ENCODE peak calls at places on chromosomes 1 and 21, in seven cellular contexts. D, I, J, G, W, T and A are unnamed samples.

GRCh38 chr1:24392982-24393645 is 20.5 kb downstream of the STPG1 start:
- ATAC-seq in D (peak), I (peak), J (peak), G (no peak), W (no peak), T (no peak), A (no peak)

GRCh38 chr1:34792868-34793727 is at the start of gene GJA4:
- ATAC-seq in D (no peak), I (no peak), J (no peak), G (no peak), W (no peak), T (no peak), A (no peak)

GRCh38 chr1:197171531-197171930 is 25.1 kb upstream of the ASPM start:
- ATAC-seq in D (no peak), I (no peak), J (no peak), G (no peak), W (no peak), T (no peak), A (no peak)

GRCh38 chr1:83593073-83593472 is 405.9 kb downstream of the TTLL7 start:
- ATAC-seq in D (no peak), I (no peak), J (no peak), G (no peak), W (no peak), T (no peak), A (no peak)

GRCh38 chr1:208988811-208989222 is 594.7 kb upstream of the CAMK1G start:
- ATAC-seq in D (peak), I (no peak), J (peak), G (no peak), W (no peak), T (no peak), A (peak)

GRCh38 chr1:116207126-116207735 is 96.0 kb downstream of the MAB21L3 start:
- ATAC-seq in D (peak), I (no peak), J (no peak), G (no peak), W (no peak), T (no peak), A (no peak)

GRCh38 chr1:44472614-44473262 is 67.7 kb downstream of the RNF220 start:
- ATAC-seq in D (no peak), I (no peak), J (no peak), G (no peak), W (no peak), T (no peak), A (peak)

GRCh38 chr1:119745034-119745433 is 23.7 kb downstream of the HMGCS2 start:
- ATAC-seq in D (peak), I (no peak), J (no peak), G (no peak), W (no peak), T (no peak), A (no peak)

GRCh38 chr21:42255038-42255601 is 36.2 kb downstream of the ABCG1 start:
- ATAC-seq in D (no peak), I (peak), J (no peak), G (no peak), W (no peak), T (no peak), A (no peak)

GRCh38 chr1:14173598-14173997 is 424.9 kb upstream of the KAZN start:
- ATAC-seq in D (no peak), I (no peak), J (no peak), G (no peak), W (no peak), T (no peak), A (no peak)

GRCh38 chr1:220906561-220907334 is 27.5 kb downstream of the HLX start:
- ATAC-seq in D (no peak), I (no peak), J (no peak), G (no peak), W (no peak), T (no peak), A (no peak)

GRCh38 chr1:204990059-204990664 is 52.9 kb upstream of the CNTN2 start:
- ATAC-seq in D (no peak), I (no peak), J (no peak), G (no peak), W (no peak), T (no peak), A (no peak)

DNA sequence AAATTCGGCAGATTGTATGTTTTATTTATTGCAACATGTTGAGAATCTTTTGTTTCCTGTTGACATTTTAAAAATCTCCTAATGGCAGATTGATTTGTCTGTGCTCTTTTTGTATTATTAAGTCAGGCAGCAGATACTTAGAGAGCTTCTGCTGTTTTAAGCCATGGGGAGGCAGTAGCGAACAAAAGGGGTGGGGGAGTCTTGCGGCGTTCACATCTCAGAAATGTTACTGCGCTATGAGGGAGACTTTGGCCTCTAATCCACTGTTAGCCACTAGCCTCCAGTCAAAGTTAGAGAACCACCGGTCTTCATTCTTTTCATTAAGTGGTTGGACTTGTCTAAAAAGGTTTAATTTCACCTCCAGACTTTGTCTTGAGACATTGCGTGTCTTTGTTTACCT is 93.6 kb downstream of the DYRK1A start:
- ATAC-seq in D (no peak), I (no peak), J (no peak), G (no peak), W (peak), T (no peak), A (no peak)
- TF ChIP-seq CTCF in D (no peak), I (no peak), J (no peak), G (no peak), W (no peak), T (peak), A (no peak)

GRCh38 chr1:75053207-75053606 is 81.0 kb upstream of the LHX8 start:
- ATAC-seq in D (no peak), I (no peak), J (no peak), G (no peak), W (peak), T (no peak), A (no peak)
- TF ChIP-seq CTCF in D (no peak), I (no peak), J (no peak), G (no peak), W (peak), T (no peak), A (no peak)

GRCh38 chr1:235808226-235808625 is 58.5 kb downstream of the LYST start:
- ATAC-seq in D (no peak), I (no peak), J (no peak), G (no peak), W (no peak), T (no peak), A (no peak)
- TF ChIP-seq CTCF in D (no peak), I (no peak), J (no peak), G (no peak), W (no peak), T (no peak), A (no peak)

DNA sequence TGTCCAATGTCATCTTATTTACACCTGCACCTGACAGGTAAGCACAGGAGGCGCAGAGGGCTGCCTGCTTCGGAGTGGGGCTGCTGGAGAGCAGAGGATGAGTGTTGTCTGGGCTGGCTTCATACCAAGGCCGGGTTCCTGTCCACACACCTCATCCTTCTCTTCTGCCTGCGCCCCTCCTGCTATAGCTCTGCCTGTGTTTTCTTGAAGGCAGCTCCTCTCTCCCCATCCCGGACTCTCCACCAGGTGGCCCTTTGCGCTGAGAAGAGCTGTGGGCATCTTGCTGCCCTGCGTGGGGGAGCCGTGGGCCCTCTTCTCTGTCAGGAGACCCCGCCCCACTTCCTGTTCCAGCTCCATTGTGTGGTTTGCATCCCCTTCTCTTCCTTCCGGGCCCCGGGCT is 35.0 kb downstream of the ARHGEF10L start:
- ATAC-seq in D (peak), I (no peak), J (no peak), G (no peak), W (peak), T (no peak), A (no peak)
- TF ChIP-seq CTCF in D (no peak), I (no peak), J (no peak), G (no peak), W (peak), T (peak), A (peak)

GRCh38 chr1:206739411-206740076 is 31.0 kb upstream of the IL19 start:
- ATAC-seq in D (peak), I (peak), J (peak), G (peak), W (no peak), T (no peak), A (peak)

GRCh38 chr1:206741142-206741701 is 29.4 kb upstream of the IL19 start:
- ATAC-seq in D (no peak), I (no peak), J (no peak), G (no peak), W (no peak), T (no peak), A (no peak)

GRCh38 chr1:206737729-206738222 is 32.8 kb upstream of the IL19 start:
- ATAC-seq in D (peak), I (no peak), J (peak), G (no peak), W (no peak), T (no peak), A (no peak)

GRCh38 chr1:206736878-206737728 is 33.5 kb upstream of the IL19 start:
- ATAC-seq in D (peak), I (no peak), J (peak), G (no peak), W (no peak), T (no peak), A (no peak)

GRCh38 chr1:206738370-206739366 is 31.9 kb upstream of the IL19 start:
- ATAC-seq in D (peak), I (no peak), J (no peak), G (no peak), W (peak), T (no peak), A (no peak)
- TF ChIP-seq CTCF in D (no peak), I (no peak), J (no peak), G (no peak), W (peak), T (peak), A (no peak)

GRCh38 chr1:234219711-234220110 is 153.5 kb upstream of the COA6 start:
- ATAC-seq in D (no peak), I (no peak), J (no peak), G (no peak), W (no peak), T (no peak), A (no peak)

GRCh38 chr1:234221601-234222000 is 151.7 kb upstream of the COA6 start:
- ATAC-seq in D (no peak), I (no peak), J (no peak), G (no peak), W (no peak), T (no peak), A (no peak)

GRCh38 chr1:234226106-234226818 is 147.0 kb upstream of the COA6 start:
- ATAC-seq in D (no peak), I (no peak), J (no peak), G (no peak), W (no peak), T (no peak), A (no peak)

GRCh38 chr1:234226819-234227165 is 146.5 kb upstream of the COA6 start:
- ATAC-seq in D (no peak), I (no peak), J (no peak), G (no peak), W (no peak), T (no peak), A (no peak)

DNA sequence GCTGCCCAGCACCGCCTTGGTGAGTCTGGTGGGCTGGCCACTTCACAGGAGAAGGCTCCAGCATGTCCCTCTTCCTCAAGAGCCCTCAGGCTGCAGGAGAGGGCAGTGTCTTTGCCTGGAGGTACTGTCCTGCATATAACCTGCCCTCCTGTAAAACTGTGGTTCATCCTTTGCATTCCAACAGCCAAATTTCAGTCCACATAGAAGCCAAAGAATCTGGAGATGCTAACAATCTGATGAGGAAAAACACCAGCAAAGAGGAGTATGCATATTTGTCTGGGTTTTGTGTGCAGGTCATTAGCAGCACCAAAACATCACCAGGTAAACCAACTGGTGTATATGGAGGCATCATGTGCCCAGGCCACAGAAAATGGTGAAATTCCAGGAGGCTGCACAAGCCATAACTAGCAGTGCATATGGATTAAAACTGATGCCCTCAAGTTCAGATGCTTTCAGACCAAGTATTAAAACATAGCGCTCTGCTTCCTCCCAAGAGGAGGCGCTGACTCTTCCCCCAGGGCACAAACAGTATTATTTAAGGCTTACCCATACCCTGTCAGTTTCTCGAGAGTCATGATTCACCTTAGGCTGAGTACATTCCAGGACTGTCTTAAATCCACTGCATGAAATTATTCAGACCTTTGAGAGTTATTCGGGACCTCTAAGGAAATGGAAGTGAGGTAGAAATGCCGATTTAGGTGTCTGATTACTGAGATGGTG is 150.5 kb upstream of the COA6 start:
- ATAC-seq in D (no peak), I (no peak), J (no peak), G (no peak), W (no peak), T (no peak), A (no peak)
- TF ChIP-seq CTCF in D (no peak), I (no peak), J (no peak), G (no peak), W (no peak), T (no peak), A (no peak)

GRCh38 chr1:117967472-117967871 is 37.9 kb downstream of the WDR3 start:
- ATAC-seq in D (no peak), I (no peak), J (no peak), G (peak), W (peak), T (peak), A (no peak)
- TF ChIP-seq CTCF in D (no peak), I (no peak), J (no peak), G (no peak), W (no peak), T (peak), A (no peak)

GRCh38 chr1:78726686-78727085 is 77.1 kb downstream of the IFI44 start:
- ATAC-seq in D (no peak), I (no peak), J (no peak), G (no peak), W (no peak), T (peak), A (no peak)
- TF ChIP-seq CTCF in D (no peak), I (no peak), J (no peak), G (no peak), W (no peak), T (no peak), A (no peak)

DNA sequence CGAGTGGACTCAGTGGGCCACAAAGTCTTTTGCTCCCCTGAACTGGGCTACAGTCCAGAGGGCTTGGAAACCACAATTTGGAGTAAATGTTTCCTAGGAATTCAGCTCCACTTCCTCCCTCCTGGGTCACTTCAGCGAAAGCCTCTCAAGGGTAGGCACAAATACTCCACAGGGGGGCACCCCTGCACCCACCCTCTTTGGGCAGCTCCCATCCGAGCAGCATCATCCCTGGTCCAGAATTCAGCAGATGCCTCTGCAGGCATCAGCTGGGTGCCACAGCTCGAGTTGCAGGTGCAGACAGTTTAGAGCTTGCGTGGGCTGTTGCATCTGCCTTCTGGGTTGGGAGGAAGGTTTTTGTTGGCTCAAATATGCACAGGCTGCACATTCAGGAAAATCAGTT is 25.0 kb downstream of the KANK4 start:
- ATAC-seq in D (peak), I (no peak), J (no peak), G (no peak), W (peak), T (no peak), A (no peak)
- TF ChIP-seq CTCF in D (no peak), I (no peak), J (no peak), G (no peak), W (peak), T (no peak), A (no peak)